ENCODE peak calls at places on chromosomes 3 and 15, in seven cellular contexts. One of them, this sample, is unnamed.

GRCh38 chr15:58136731-58137130 is 1.4 kb upstream of the AQP9 start:
- DNase-seq in CD8-positive, alpha-beta T cell: no peak
- DNase-seq in endothelial cell of umbilical vein: no peak
- DNase-seq in K562: no peak
- DNase-seq in pancreas: no peak
- DNase-seq in PC-3: peak; percentile 75
- DNase-seq in stomach: no peak
- DNase-seq in this sample: no peak

GRCh38 chr15:48427960-48428547 is 96.8 kb downstream of the DUT start:
- DNase-seq in pancreas: no peak
- DNase-seq in PC-3: no peak
- DNase-seq in endothelial cell of umbilical vein: no peak
- DNase-seq in stomach: no peak
- DNase-seq in K562: no peak
- DNase-seq in CD8-positive, alpha-beta T cell: no peak
- DNase-seq in this sample: no peak

GRCh38 chr3:183306798-183307671 is 54.0 kb downstream of the B3GNT5 start:
- DNase-seq in PC-3: peak; percentile 81
- DNase-seq in K562: peak; percentile 73
- DNase-seq in endothelial cell of umbilical vein: no peak
- DNase-seq in pancreas: peak; percentile 79
- DNase-seq in stomach: peak; percentile 94
- DNase-seq in CD8-positive, alpha-beta T cell: no peak
- DNase-seq in this sample: no peak

GRCh38 chr15:78149805-78150751 is 916 bp downstream of the IDH3A start:
- DNase-seq in K562: no peak
- DNase-seq in pancreas: no peak
- DNase-seq in stomach: no peak
- DNase-seq in CD8-positive, alpha-beta T cell: no peak
- DNase-seq in PC-3: peak; percentile 38
- DNase-seq in endothelial cell of umbilical vein: peak; percentile 36
- DNase-seq in this sample: peak; percentile 77

GRCh38 chr3:133464573-133464972 is 64.7 kb downstream of the BFSP2 start:
- DNase-seq in stomach: no peak
- DNase-seq in endothelial cell of umbilical vein: peak; percentile 52
- DNase-seq in CD8-positive, alpha-beta T cell: no peak
- DNase-seq in PC-3: peak; percentile 62
- DNase-seq in pancreas: no peak
- DNase-seq in K562: no peak
- DNase-seq in this sample: no peak

GRCh38 chr15:42457445-42458442 is 33.2 kb downstream of the ZNF106 start:
- DNase-seq in pancreas: peak; percentile 49
- DNase-seq in endothelial cell of umbilical vein: peak; percentile 83
- DNase-seq in stomach: peak; percentile 44
- DNase-seq in CD8-positive, alpha-beta T cell: no peak
- DNase-seq in PC-3: no peak
- DNase-seq in K562: no peak
- DNase-seq in this sample: peak; percentile 94

GRCh38 chr3:136914739-136915138 is 43.0 kb upstream of the IL20RB start:
- DNase-seq in PC-3: no peak
- DNase-seq in pancreas: no peak
- DNase-seq in stomach: no peak
- DNase-seq in K562: no peak
- DNase-seq in CD8-positive, alpha-beta T cell: no peak
- DNase-seq in endothelial cell of umbilical vein: no peak
- DNase-seq in this sample: no peak

GRCh38 chr3:69484507-69485393 is 98.9 kb upstream of the FRMD4B start:
- DNase-seq in stomach: no peak
- DNase-seq in pancreas: no peak
- DNase-seq in K562: no peak
- DNase-seq in CD8-positive, alpha-beta T cell: no peak
- DNase-seq in PC-3: no peak
- DNase-seq in endothelial cell of umbilical vein: no peak
- DNase-seq in this sample: no peak

GRCh38 chr15:87354661-87355410 is 901.7 kb downstream of the NTRK3 start:
- DNase-seq in PC-3: peak; percentile 65
- DNase-seq in endothelial cell of umbilical vein: no peak
- DNase-seq in stomach: no peak
- DNase-seq in pancreas: no peak
- DNase-seq in K562: no peak
- DNase-seq in CD8-positive, alpha-beta T cell: no peak
- DNase-seq in this sample: no peak

GRCh38 chr15:100704281-100705055 is 102.1 kb downstream of the ASB7 start:
- DNase-seq in PC-3: peak; percentile 97
- DNase-seq in K562: no peak
- DNase-seq in pancreas: no peak
- DNase-seq in CD8-positive, alpha-beta T cell: no peak
- DNase-seq in endothelial cell of umbilical vein: peak; percentile 34
- DNase-seq in stomach: no peak
- DNase-seq in this sample: no peak

GRCh38 chr15:44092221-44092620 is 102.8 kb downstream of the FRMD5 start:
- DNase-seq in PC-3: peak; percentile 40
- DNase-seq in pancreas: no peak
- DNase-seq in endothelial cell of umbilical vein: no peak
- DNase-seq in CD8-positive, alpha-beta T cell: no peak
- DNase-seq in stomach: no peak
- DNase-seq in K562: no peak
- DNase-seq in this sample: no peak

GRCh38 chr3:43290961-43291360 is 4.6 kb downstream of the SNRK start:
- DNase-seq in K562: no peak
- DNase-seq in CD8-positive, alpha-beta T cell: no peak
- DNase-seq in PC-3: peak; percentile 27
- DNase-seq in pancreas: no peak
- DNase-seq in endothelial cell of umbilical vein: peak; percentile 55
- DNase-seq in stomach: no peak
- DNase-seq in this sample: no peak

GRCh38 chr15:64928626-64929220 is 17.0 kb downstream of the ANKDD1A start:
- DNase-seq in stomach: no peak
- DNase-seq in endothelial cell of umbilical vein: no peak
- DNase-seq in pancreas: no peak
- DNase-seq in CD8-positive, alpha-beta T cell: peak; percentile 23
- DNase-seq in K562: no peak
- DNase-seq in PC-3: no peak
- DNase-seq in this sample: no peak

GRCh38 chr15:49282366-49282765 is 112.3 kb downstream of the GALK2 start:
- DNase-seq in CD8-positive, alpha-beta T cell: no peak
- DNase-seq in K562: no peak
- DNase-seq in pancreas: no peak
- DNase-seq in endothelial cell of umbilical vein: no peak
- DNase-seq in stomach: no peak
- DNase-seq in PC-3: no peak
- DNase-seq in this sample: no peak

GRCh38 chr15:85755942-85756341 is 38.8 kb downstream of the KLHL25 start:
- DNase-seq in PC-3: no peak
- DNase-seq in stomach: no peak
- DNase-seq in endothelial cell of umbilical vein: no peak
- DNase-seq in pancreas: peak; percentile 44
- DNase-seq in CD8-positive, alpha-beta T cell: no peak
- DNase-seq in K562: no peak
- DNase-seq in this sample: peak; percentile 41
- H3K4me1 ChIP-seq in PC-3: no peaks in the 10 kb centered on the region
- H3K4me1 ChIP-seq in stomach: peaks cover 34% of the 10 kb centered on the region
- H3K4me1 ChIP-seq in endothelial cell of umbilical vein: no peaks in the 10 kb centered on the region
- H3K4me1 ChIP-seq in pancreas: peaks cover 12% of the 10 kb centered on the region
- H3K4me1 ChIP-seq in CD8-positive, alpha-beta T cell: peaks cover 24% of the 10 kb centered on the region
- H3K4me1 ChIP-seq in K562: no peaks in the 10 kb centered on the region
- H3K4me1 ChIP-seq in this sample: no peaks in the 10 kb centered on the region

GRCh38 chr15:75651810-75652543 is 4.3 kb downstream of the SNX33 start:
- DNase-seq in stomach: no peak
- DNase-seq in CD8-positive, alpha-beta T cell: no peak
- DNase-seq in pancreas: peak; percentile 51
- DNase-seq in K562: no peak
- DNase-seq in PC-3: no peak
- DNase-seq in endothelial cell of umbilical vein: no peak
- DNase-seq in this sample: no peak
- H3K27ac ChIP-seq in stomach: peak overlapping the region; percentile 7
- H3K27ac ChIP-seq in CD8-positive, alpha-beta T cell: no peak overlapping the region
- H3K27ac ChIP-seq in pancreas: peak overlapping the region; percentile 71
- H3K27ac ChIP-seq in K562: peak overlapping the region; percentile 79
- H3K27ac ChIP-seq in PC-3: peak overlapping the region; percentile 23
- H3K27ac ChIP-seq in endothelial cell of umbilical vein: no peak overlapping the region
- H3K27ac ChIP-seq in this sample: no peak overlapping the region

DNA sequence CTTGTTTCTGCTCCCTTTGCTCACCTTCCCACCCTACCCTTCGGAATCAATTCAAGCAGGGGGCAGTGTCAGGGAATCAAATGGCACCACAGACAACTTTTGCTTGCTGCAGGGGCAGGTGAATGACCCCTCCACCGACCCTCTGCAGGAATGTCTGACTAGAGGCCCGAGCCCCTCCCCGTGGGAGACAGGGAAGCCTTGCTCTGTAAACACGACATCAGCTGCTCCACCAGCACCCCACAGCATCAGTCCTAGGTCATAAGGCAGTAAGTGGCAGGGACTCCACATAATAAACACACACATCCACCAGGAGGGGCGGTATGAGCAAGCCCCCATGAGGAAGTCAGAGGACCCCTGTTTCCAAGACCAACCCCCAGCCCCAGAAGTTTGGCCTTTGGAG is 2.0 kb upstream of the SLC26A6 start:
- DNase-seq in K562: no peak
- DNase-seq in pancreas: no peak
- DNase-seq in endothelial cell of umbilical vein: no peak
- DNase-seq in stomach: no peak
- DNase-seq in CD8-positive, alpha-beta T cell: no peak
- DNase-seq in PC-3: no peak
- DNase-seq in this sample: peak; percentile 62
- TF ChIP-seq CTCF in K562: no peak
- TF ChIP-seq CTCF in pancreas: no peak
- TF ChIP-seq CTCF in endothelial cell of umbilical vein: no peak
- TF ChIP-seq CTCF in stomach: no peak
- TF ChIP-seq CTCF in CD8-positive, alpha-beta T cell: no peak
- TF ChIP-seq CTCF in PC-3: no peak
- TF ChIP-seq CTCF in this sample: no peak

GRCh38 chr15:85401108-85401765 is 20.8 kb downstream of the AKAP13 start:
- DNase-seq in PC-3: no peak
- DNase-seq in stomach: no peak
- DNase-seq in endothelial cell of umbilical vein: no peak
- DNase-seq in pancreas: no peak
- DNase-seq in CD8-positive, alpha-beta T cell: no peak
- DNase-seq in K562: no peak
- DNase-seq in this sample: no peak
- H3K4me1 ChIP-seq in PC-3: peaks cover 55% of the 10 kb centered on the region
- H3K4me1 ChIP-seq in stomach: peaks cover 17% of the 10 kb centered on the region
- H3K4me1 ChIP-seq in endothelial cell of umbilical vein: peaks cover 42% of the 10 kb centered on the region
- H3K4me1 ChIP-seq in pancreas: peaks cover 14% of the 10 kb centered on the region
- H3K4me1 ChIP-seq in CD8-positive, alpha-beta T cell: peaks cover 40% of the 10 kb centered on the region
- H3K4me1 ChIP-seq in K562: no peaks in the 10 kb centered on the region
- H3K4me1 ChIP-seq in this sample: peaks cover 28% of the 10 kb centered on the region